ENCODE peak calls at places on chromosomes 6 and 20, in seven cellular contexts. I is kidney; L is foreskin keratinocyte; E is GM23338; S is uterus; Q is CD8-positive, alpha-beta T cell; Y is endodermal cell. J is an unnamed sample.

GRCh38 chr6:11522819-11523218 is 14.7 kb upstream of the TMEM170B start:
- DNase-seq in I (no peak), L (no peak), E (no peak), S (no peak), Q (no peak), Y (no peak), J (no peak)

GRCh38 chr6:127186889-127187288 is 68.4 kb downstream of the RSPO3 start:
- DNase-seq in I (peak), L (no peak), E (peak), S (peak), Q (peak), Y (peak), J (no peak)

GRCh38 chr20:36470482-36471062 is 70.7 kb upstream of the MYL9 start:
- DNase-seq in I (no peak), L (no peak), E (no peak), S (no peak), Q (no peak), Y (no peak), J (no peak)

GRCh38 chr6:5898563-5898962 is 108.2 kb downstream of the NRN1 start:
- DNase-seq in I (no peak), L (no peak), E (peak), S (no peak), Q (no peak), Y (peak), J (no peak)

GRCh38 chr20:15986690-15987089 is 586.6 kb downstream of the KIF16B start:
- DNase-seq in I (no peak), L (no peak), E (no peak), S (no peak), Q (no peak), Y (no peak), J (no peak)

GRCh38 chr6:34021839-34022190 is 124.1 kb downstream of the GRM4 start:
- DNase-seq in I (peak), L (no peak), E (no peak), S (no peak), Q (no peak), Y (no peak), J (no peak)

GRCh38 chr20:38212806-38213606 is 47.5 kb downstream of the KIAA1755 start:
- DNase-seq in I (no peak), L (no peak), E (no peak), S (no peak), Q (no peak), Y (no peak), J (no peak)

GRCh38 chr6:116059713-116060571 is 749 bp downstream of the FRK start:
- DNase-seq in I (no peak), L (no peak), E (no peak), S (peak), Q (no peak), Y (no peak), J (peak)

GRCh38 chr6:37275350-37275749 is 17.4 kb upstream of the TMEM217 start:
- DNase-seq in I (no peak), L (no peak), E (no peak), S (no peak), Q (no peak), Y (no peak), J (no peak)

GRCh38 chr20:22515264-22515663 is 69.1 kb downstream of the FOXA2 start:
- DNase-seq in I (no peak), L (no peak), E (no peak), S (no peak), Q (no peak), Y (no peak), J (no peak)

GRCh38 chr6:129748901-129749748 is 39.1 kb upstream of the ARHGAP18 start:
- DNase-seq in I (no peak), L (peak), E (no peak), S (no peak), Q (no peak), Y (no peak), J (peak)

GRCh38 chr20:22909436-22909835 is 125.7 kb upstream of the SSTR4 start:
- DNase-seq in I (no peak), L (no peak), E (no peak), S (no peak), Q (no peak), Y (no peak), J (no peak)

GRCh38 chr6:128763599-128764300 is 119.2 kb upstream of the LAMA2 start:
- DNase-seq in I (no peak), L (peak), E (no peak), S (no peak), Q (no peak), Y (no peak), J (no peak)

GRCh38 chr20:52231230-52231746 is 39.7 kb upstream of the ZFP64 start:
- DNase-seq in I (no peak), L (no peak), E (no peak), S (no peak), Q (no peak), Y (no peak), J (no peak)

GRCh38 chr6:41066867-41067304 is 5.3 kb downstream of the OARD1 start:
- DNase-seq in I (no peak), L (no peak), E (peak), S (peak), Q (peak), Y (peak), J (peak)

GRCh38 chr20:60177080-60177479 is 218.9 kb downstream of the CDH26 start:
- DNase-seq in I (no peak), L (no peak), E (no peak), S (no peak), Q (no peak), Y (no peak), J (no peak)

GRCh38 chr20:39810269-39810668 is 848.1 kb downstream of the DHX35 start:
- DNase-seq in I (no peak), L (no peak), E (no peak), S (no peak), Q (no peak), Y (no peak), J (no peak)

GRCh38 chr6:26570027-26570809 is 26.5 kb upstream of the ABT1 start:
- DNase-seq in I (no peak), L (no peak), E (no peak), S (no peak), Q (no peak), Y (no peak), J (no peak)

DNA sequence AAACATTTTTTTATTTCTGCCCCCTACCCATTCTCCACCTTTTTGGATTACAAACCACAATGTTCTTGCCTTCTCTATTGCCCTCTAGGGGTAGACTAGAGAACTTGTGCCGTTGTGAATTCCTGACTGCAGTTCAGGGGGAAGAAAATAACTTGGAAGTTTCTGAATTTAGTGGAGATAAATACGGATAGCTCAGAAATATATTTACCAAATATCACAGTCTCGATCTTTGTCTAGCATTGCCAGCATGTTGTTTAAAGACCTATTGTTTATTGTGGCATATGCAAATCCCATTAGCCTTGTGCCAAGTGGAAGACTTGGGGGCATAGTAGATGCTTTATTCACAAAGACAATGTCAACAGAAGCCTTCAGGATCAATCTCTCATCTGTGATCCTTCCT is 154.1 kb upstream of the MMS22L start:
- DNase-seq in I (no peak), L (no peak), E (peak), S (no peak), Q (no peak), Y (no peak), J (peak)
- TF ChIP-seq CTCF in I (peak), L (peak), E (peak), S (no peak), Q (no peak), Y (peak), J (peak)

GRCh38 chr6:30726506-30727413 is 6.6 kb downstream of the TUBB start:
- DNase-seq in I (peak), L (no peak), E (no peak), S (no peak), Q (no peak), Y (no peak), J (no peak)
- H3K27ac ChIP-seq in I (no peak), L (no peak), E (peak), S (peak), Q (no peak), Y (no peak), J (peak)

DNA sequence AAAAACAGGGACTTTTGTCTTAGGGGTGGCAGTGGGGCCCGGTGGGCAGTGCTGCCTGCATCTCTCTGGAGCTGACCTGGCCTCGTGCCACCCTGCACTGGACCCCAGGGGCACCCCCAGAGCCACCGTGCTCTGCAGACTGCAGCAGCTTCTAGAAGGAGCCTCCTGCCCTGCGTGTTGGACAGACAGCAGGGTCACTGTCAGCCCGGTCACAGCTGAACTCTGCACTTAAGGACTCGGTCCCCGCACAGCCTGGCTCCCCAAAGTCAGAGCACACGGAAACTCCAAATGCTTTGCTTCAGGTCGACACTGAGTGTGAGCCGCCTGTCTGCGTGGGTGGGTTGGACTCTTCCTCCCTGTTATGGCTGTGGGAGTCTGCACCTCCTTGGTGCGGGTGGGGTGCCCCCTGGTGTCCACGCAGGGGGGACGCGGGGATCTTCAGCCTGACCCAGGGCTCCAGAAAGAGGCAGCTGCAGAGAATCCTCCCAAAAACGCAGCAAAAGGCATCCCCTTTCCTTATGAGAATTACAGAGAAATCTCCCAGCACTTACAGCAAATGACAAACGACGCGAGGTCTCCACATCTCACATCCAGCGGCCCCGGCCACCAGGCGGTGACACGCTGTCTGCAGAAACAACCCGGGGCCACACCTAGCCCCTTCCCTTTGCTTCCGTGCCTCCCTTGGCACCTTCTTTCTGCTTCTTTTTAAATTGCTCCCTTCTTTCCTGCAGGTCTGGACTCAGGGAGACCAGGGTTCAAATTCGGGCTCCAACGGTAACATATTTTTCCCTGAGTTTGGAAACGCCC is 36.3 kb upstream of the DACT2 start:
- DNase-seq in I (no peak), L (no peak), E (peak), S (peak), Q (no peak), Y (peak), J (peak)
- TF ChIP-seq CTCF in I (peak), L (peak), E (peak), S (peak), Q (no peak), Y (peak), J (peak)

DNA sequence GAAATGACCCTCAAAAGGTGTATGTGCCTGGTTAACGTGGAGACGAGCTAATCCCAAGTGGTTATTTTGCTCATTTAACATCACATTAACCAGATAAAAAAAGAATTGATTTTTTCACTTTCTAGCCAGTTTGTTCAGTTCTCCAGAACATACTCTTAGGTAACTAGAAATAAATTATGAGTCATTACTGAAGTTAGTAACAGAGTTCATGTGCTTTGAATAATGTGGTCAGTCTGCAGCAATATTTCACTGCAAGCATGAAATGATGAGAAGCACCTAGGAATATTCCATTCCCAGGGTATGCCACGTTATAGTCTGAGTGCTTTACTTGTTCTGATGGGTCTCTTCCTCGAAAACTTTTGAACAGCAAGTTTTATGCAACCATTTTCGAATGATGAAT is 138.3 kb upstream of the INSM1 start:
- DNase-seq in I (no peak), L (no peak), E (no peak), S (no peak), Q (no peak), Y (no peak), J (no peak)
- H3K27ac ChIP-seq in I (no peak), L (no peak), E (no peak), S (no peak), Q (no peak), Y (no peak), J (no peak)